ENCODE peak calls at places on chromosome 4, in seven cellular contexts. E is uterus, F is HL-60, S is HT1080, P is cardiac muscle cell, I is WERI-Rb-1, X is endothelial cell. D is an unnamed sample.

GRCh38 chr4:7124643-7125442 is 57.0 kb upstream of the GRPEL1 start:
- DNase-seq in I (no peak), P (peak), X (no peak), S (peak), F (no peak), E (peak), D (no peak)

GRCh38 chr4:81467672-81467964 is 4.1 kb downstream of the RASGEF1B start:
- DNase-seq in E (no peak), S (no peak), I (no peak), F (no peak), X (no peak), P (no peak), D (no peak)

GRCh38 chr4:109041463-109041862 is 261.0 kb downstream of the COL25A1 start:
- DNase-seq in X (no peak), E (no peak), P (peak), F (no peak), S (peak), I (no peak), D (no peak)

GRCh38 chr4:43763029-43763610 is 685.5 kb downstream of the KCTD8 start:
- DNase-seq in I (peak), E (no peak), F (no peak), S (peak), P (no peak), X (no peak), D (peak)

GRCh38 chr4:122481766-122482405 is 25.4 kb upstream of the IL2 start:
- DNase-seq in S (no peak), E (no peak), I (no peak), F (no peak), P (no peak), X (no peak), D (no peak)

GRCh38 chr4:109209647-109210046 is 92.8 kb downstream of the COL25A1 start:
- DNase-seq in S (no peak), P (no peak), X (no peak), E (no peak), I (no peak), F (no peak), D (no peak)

GRCh38 chr4:78446607-78447006 is 105.0 kb upstream of the ANXA3 start:
- DNase-seq in E (no peak), F (no peak), P (no peak), X (no peak), I (no peak), S (no peak), D (no peak)

GRCh38 chr4:140982613-140983340 is 150.5 kb downstream of the RNF150 start:
- DNase-seq in F (no peak), E (no peak), I (no peak), S (no peak), X (no peak), P (no peak), D (no peak)

GRCh38 chr4:141350122-141350904 is 129.6 kb downstream of the ZNF330 start:
- DNase-seq in F (no peak), X (no peak), S (peak), P (peak), I (no peak), E (peak), D (no peak)

GRCh38 chr4:123465416-123465815 is 68.8 kb downstream of the SPRY1 start:
- DNase-seq in S (no peak), I (no peak), F (no peak), E (no peak), P (no peak), X (no peak), D (no peak)

GRCh38 chr4:186606593-186606992 is 51.2 kb upstream of the MTNR1A start:
- DNase-seq in S (peak), P (peak), F (no peak), I (no peak), X (no peak), E (no peak), D (peak)

GRCh38 chr4:186605261-186605865 is 50.0 kb upstream of the MTNR1A start:
- DNase-seq in F (no peak), I (no peak), X (no peak), S (no peak), E (no peak), P (no peak), D (no peak)

GRCh38 chr4:39976945-39977488 is 694 bp downstream of the PDS5A start:
- DNase-seq in I (peak), S (peak), E (peak), F (peak), X (peak), P (peak), D (peak)